ENCODE peak calls at places on chromosome 16, in eight cellular contexts. B is fibroblast of lung, G is brain microvascular endothelial cell, C is mesendoderm, Y is PC-9, N is A673, O is pancreas, A is IMR-90. P is an unnamed sample.

GRCh38 chr16:86549076-86549892 is 5.8 kb downstream of the MTHFSD start:
- DNase-seq in C (no peak), Y (no peak), B (no peak), N (no peak), A (no peak), G (no peak), O (no peak), P (no peak)

GRCh38 chr16:48384305-48384981 is 770 bp downstream of the SIAH1 start:
- DNase-seq in A (peak), C (peak), O (peak), B (peak), G (peak), N (peak), Y (peak), P (no peak)

GRCh38 chr16:85188822-85189672 is 76.8 kb upstream of the CIBAR2 start:
- DNase-seq in O (no peak), Y (no peak), B (no peak), C (no peak), G (no peak), A (no peak), N (no peak), P (peak)

GRCh38 chr16:54176376-54176901 is 110.1 kb downstream of the IRX3 start:
- DNase-seq in O (peak), G (no peak), Y (no peak), B (peak), A (no peak), C (peak), N (no peak), P (no peak)

GRCh38 chr16:69848635-69849545 is 86.8 kb downstream of the WWP2 start:
- DNase-seq in B (peak), C (no peak), Y (no peak), O (peak), N (peak), A (peak), G (peak), P (peak)

GRCh38 chr16:15949210-15950166 is at the start of gene ABCC1:
- DNase-seq in O (peak), Y (peak), B (no peak), A (no peak), G (no peak), N (peak), C (peak), P (peak)

GRCh38 chr16:8173111-8173644 is 417.1 kb downstream of the TMEM114 start:
- DNase-seq in C (peak), B (peak), G (peak), N (peak), Y (peak), O (peak), A (peak), P (peak)

GRCh38 chr16:9112166-9112843 is 20.9 kb downstream of the HAPSTR1 start:
- DNase-seq in N (no peak), Y (no peak), A (no peak), B (no peak), O (no peak), C (no peak), G (no peak), P (no peak)

GRCh38 chr16:85274924-85275323 is 162.7 kb upstream of the CIBAR2 start:
- DNase-seq in C (no peak), Y (no peak), B (no peak), G (no peak), O (no peak), A (no peak), N (no peak), P (no peak)

GRCh38 chr16:52591441-52592215 is 44.7 kb upstream of the TOX3 start:
- DNase-seq in A (no peak), N (peak), C (no peak), G (no peak), B (no peak), O (no peak), Y (no peak), P (no peak)

GRCh38 chr16:9042943-9043680 is 48.3 kb upstream of the HAPSTR1 start:
- DNase-seq in A (peak), G (peak), Y (no peak), C (no peak), B (peak), O (no peak), N (peak), P (no peak)

GRCh38 chr16:58449768-58450167 is 50.2 kb upstream of the NDRG4 start:
- DNase-seq in Y (no peak), G (no peak), B (no peak), A (no peak), C (no peak), O (no peak), N (no peak), P (no peak)

GRCh38 chr16:59164461-59164860 is 430.3 kb upstream of the GOT2 start:
- DNase-seq in C (peak), N (no peak), B (no peak), A (no peak), O (no peak), Y (no peak), G (no peak), P (no peak)

GRCh38 chr16:55506708-55507107 is 2.2 kb upstream of the LPCAT2 start:
- DNase-seq in G (no peak), O (no peak), Y (no peak), C (no peak), N (no peak), A (no peak), B (no peak), P (no peak)

GRCh38 chr16:22670551-22670970 is 143.4 kb upstream of the HS3ST2 start:
- DNase-seq in C (peak), B (no peak), O (no peak), G (no peak), Y (no peak), N (peak), A (no peak), P (no peak)

GRCh38 chr16:5001986-5002385 is 31.7 kb downstream of the NAGPA start:
- DNase-seq in O (no peak), N (no peak), A (no peak), B (no peak), G (no peak), Y (no peak), C (no peak), P (no peak)

GRCh38 chr16:81767987-81768592 is 11.0 kb upstream of the PLCG2 start:
- DNase-seq in B (no peak), G (no peak), C (no peak), Y (no peak), A (no peak), O (peak), N (no peak), P (peak)

GRCh38 chr16:72530434-72530833 is 358.5 kb upstream of the PMFBP1 start:
- DNase-seq in O (no peak), N (peak), C (peak), B (peak), A (peak), Y (no peak), G (peak), P (no peak)

GRCh38 chr16:68475071-68475470 is 26.8 kb upstream of the SMPD3 start:
- DNase-seq in A (no peak), Y (peak), G (no peak), O (no peak), N (no peak), C (no peak), B (no peak), P (no peak)

GRCh38 chr16:69767459-69768229 is 5.5 kb downstream of the WWP2 start:
- DNase-seq in A (no peak), O (no peak), C (no peak), B (no peak), N (no peak), G (no peak), Y (no peak), P (no peak)

GRCh38 chr16:87951550-87952538 is 610 bp downstream of the BANP start:
- DNase-seq in Y (no peak), O (no peak), B (peak), C (peak), N (peak), G (no peak), A (no peak), P (no peak)

GRCh38 chr16:82061861-82062525 is 26.9 kb downstream of the HSD17B2 start:
- DNase-seq in C (peak), N (peak), B (peak), O (no peak), A (peak), G (peak), Y (no peak), P (no peak)

GRCh38 chr16:83002351-83003334 is 375.9 kb downstream of the CDH13 start:
- DNase-seq in O (peak), Y (no peak), A (peak), C (peak), G (no peak), N (no peak), B (peak), P (no peak)

GRCh38 chr16:79317521-79317920 is 283.0 kb downstream of the MAF start:
- DNase-seq in C (no peak), O (no peak), G (no peak), A (no peak), B (no peak), N (no peak), Y (no peak), P (no peak)

GRCh38 chr16:65763640-65764305 is 602.7 kb upstream of the CDH5 start:
- DNase-seq in Y (no peak), B (no peak), N (no peak), O (no peak), C (no peak), G (no peak), A (no peak), P (no peak)

GRCh38 chr16:28555593-28555992 is 1.9 kb downstream of the SGF29 start:
- DNase-seq in B (no peak), O (no peak), N (no peak), G (no peak), Y (no peak), A (no peak), C (no peak), P (no peak)

GRCh38 chr16:30185683-30186421 is 2.5 kb downstream of the CORO1A start:
- DNase-seq in N (no peak), O (peak), G (no peak), C (no peak), B (no peak), Y (no peak), A (no peak), P (no peak)

GRCh38 chr16:8623634-8624033 is 2.1 kb downstream of the METTL22 start:
- DNase-seq in G (no peak), A (peak), N (no peak), C (peak), O (no peak), B (peak), Y (no peak), P (no peak)

GRCh38 chr16:24668481-24669001 is 60.9 kb upstream of the TNRC6A start:
- DNase-seq in A (peak), O (no peak), N (peak), Y (no peak), B (peak), G (no peak), C (no peak), P (no peak)

GRCh38 chr16:85712841-85713240 is 24.1 kb upstream of the GINS2 start:
- DNase-seq in Y (no peak), G (no peak), N (no peak), C (peak), A (no peak), O (no peak), B (no peak), P (no peak)

GRCh38 chr16:19040400-19040799 is 27.0 kb upstream of the COQ7 start:
- DNase-seq in B (no peak), O (no peak), N (no peak), C (no peak), Y (no peak), A (no peak), G (no peak), P (no peak)
- H3K27ac ChIP-seq in B (no peak), O (no peak), N (no peak), C (no peak), Y (no peak), A (no peak), G (no peak), P (no peak)

GRCh38 chr16:78102122-78102660 is 2.7 kb downstream of the WWOX start:
- DNase-seq in N (no peak), G (no peak), B (no peak), C (no peak), O (no peak), A (no peak), Y (no peak), P (no peak)

GRCh38 chr16:78106659-78107058 is 7.2 kb downstream of the WWOX start:
- DNase-seq in N (no peak), O (no peak), C (no peak), A (no peak), B (no peak), G (no peak), Y (no peak), P (no peak)

GRCh38 chr16:78108451-78108850 is 9.0 kb downstream of the WWOX start:
- DNase-seq in O (no peak), A (no peak), Y (no peak), G (no peak), C (no peak), B (no peak), N (no peak), P (no peak)

GRCh38 chr16:78102865-78103264 is 3.4 kb downstream of the WWOX start:
- DNase-seq in C (no peak), O (no peak), B (no peak), G (no peak), Y (no peak), N (peak), A (no peak), P (no peak)

GRCh38 chr16:78105517-78105916 is 6.1 kb downstream of the WWOX start:
- DNase-seq in A (no peak), N (no peak), O (no peak), G (no peak), B (no peak), Y (no peak), C (no peak), P (peak)
- H3K27ac ChIP-seq in A (no peak), N (peak), O (no peak), G (no peak), B (no peak), Y (no peak), C (no peak), P (peak)

DNA sequence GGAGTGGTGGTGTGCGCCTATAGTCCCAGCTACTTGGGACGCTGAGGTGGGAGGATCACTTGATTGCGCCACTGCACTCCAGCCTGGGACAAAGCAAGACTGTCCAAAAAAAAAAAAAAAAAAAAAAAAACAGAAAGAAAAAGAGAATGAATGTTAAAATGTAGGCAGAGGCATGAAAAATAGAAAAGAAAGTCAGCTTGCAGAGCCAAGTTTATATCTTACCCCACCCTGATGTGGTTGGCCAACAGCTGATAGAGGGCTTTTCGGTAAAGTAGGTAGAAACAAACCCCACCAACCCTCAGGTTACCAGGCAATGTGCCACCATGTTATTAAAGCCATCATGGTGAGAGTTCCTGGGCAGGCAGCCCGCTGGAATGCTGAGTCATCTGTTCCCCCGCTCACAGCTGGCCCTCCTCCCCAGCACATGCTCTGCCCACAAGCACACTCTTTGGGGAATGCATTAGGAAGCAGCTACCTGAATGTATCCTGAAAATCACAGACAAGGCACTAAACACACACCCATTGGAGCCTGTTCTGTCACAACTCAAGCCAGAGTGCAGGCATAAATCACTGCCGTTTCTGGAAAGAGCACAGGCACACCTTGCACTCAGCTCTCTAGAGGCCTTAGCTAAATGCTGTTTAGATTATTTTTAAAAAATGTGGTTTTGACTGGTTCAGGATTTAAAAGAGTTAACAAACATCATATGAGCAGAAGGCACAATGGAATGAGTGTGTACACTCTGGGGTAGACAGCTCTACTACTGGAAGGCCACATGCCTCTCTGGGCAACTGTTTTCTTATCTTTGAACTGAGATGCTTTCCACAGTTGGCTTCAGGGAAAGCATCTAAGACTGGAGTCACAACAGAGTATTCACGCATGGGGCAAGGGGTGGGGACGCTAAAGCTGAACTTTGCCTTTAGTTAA is 128.5 kb downstream of the PARN start:
- DNase-seq in B (peak), Y (peak), G (peak), N (peak), C (peak), O (peak), A (peak), P (peak)
- H3K27ac ChIP-seq in B (peak), Y (peak), G (peak), N (peak), C (no peak), O (no peak), A (peak), P (peak)

DNA sequence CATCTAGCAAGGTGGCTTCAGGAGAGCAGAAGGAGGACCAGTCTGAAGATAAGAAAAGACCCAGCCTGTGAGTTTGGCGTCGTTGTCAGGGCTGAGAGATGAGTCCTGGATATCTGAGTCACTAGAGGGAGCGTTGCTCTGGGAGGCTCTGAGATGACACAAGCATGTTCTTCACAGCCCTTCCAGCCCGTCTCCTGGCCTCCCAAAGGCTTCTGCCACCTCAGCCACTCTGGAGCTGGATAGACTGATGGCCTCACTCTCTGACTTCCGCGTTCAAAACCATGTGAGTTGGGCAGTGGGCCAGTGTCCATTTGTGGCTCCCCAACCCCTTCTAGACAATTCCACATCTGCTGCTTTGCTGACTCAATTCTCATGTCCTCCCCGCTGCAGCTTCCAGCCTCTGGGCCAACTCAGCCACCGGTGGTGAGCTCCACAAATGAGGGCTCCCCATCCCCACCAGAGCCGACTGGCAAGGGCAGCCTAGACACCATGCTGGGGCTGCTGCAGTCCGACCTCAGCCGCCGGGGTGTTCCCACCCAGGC is 2.3 kb downstream of the TGFB1I1 start:
- DNase-seq in C (peak), Y (no peak), B (peak), O (no peak), A (peak), G (peak), N (no peak), P (no peak)
- H3K27ac ChIP-seq in C (no peak), Y (no peak), B (peak), O (no peak), A (no peak), G (peak), N (no peak), P (no peak)

GRCh38 chr16:89045181-89045815 is 48.4 kb upstream of the ACSF3 start:
- DNase-seq in B (no peak), Y (no peak), G (no peak), A (no peak), O (no peak), C (no peak), N (no peak), P (no peak)
- H3K27ac ChIP-seq in B (no peak), Y (no peak), G (no peak), A (no peak), O (no peak), C (no peak), N (no peak), P (no peak)

P was measured in prostate gland.